ENCODE peak calls at places on chromosomes 1 and 21, in four cellular contexts. One of them, this sample, is unnamed.

GRCh38 chr1:26877326-26877725 is 12.8 kb downstream of the GPN2 start:
- DNase-seq in astrocyte of the spinal cord: no peak
- DNase-seq in T-helper 9 cell: no peak
- DNase-seq in activated T-cell treated with anti-CD3 and anti-CD28 coated beads for 4 hours: no peak
- DNase-seq in this sample: no peak

GRCh38 chr1:41662061-41662655 is 177.7 kb upstream of the EDN2 start:
- DNase-seq in astrocyte of the spinal cord: peak; percentile 74
- DNase-seq in T-helper 9 cell: peak; percentile 60
- DNase-seq in activated T-cell treated with anti-CD3 and anti-CD28 coated beads for 4 hours: peak; percentile 64
- DNase-seq in this sample: peak; percentile 62

GRCh38 chr1:16122916-16123315 is 33.0 kb downstream of the EPHA2 start:
- DNase-seq in astrocyte of the spinal cord: peak; percentile 76
- DNase-seq in T-helper 9 cell: no peak
- DNase-seq in activated T-cell treated with anti-CD3 and anti-CD28 coated beads for 4 hours: peak; percentile 33
- DNase-seq in this sample: no peak

GRCh38 chr21:33229776-33230517 is at the start of gene IFNAR2:
- DNase-seq in astrocyte of the spinal cord: peak; percentile 38
- DNase-seq in T-helper 9 cell: peak; percentile 71
- DNase-seq in activated T-cell treated with anti-CD3 and anti-CD28 coated beads for 4 hours: peak; percentile 72
- DNase-seq in this sample: peak; percentile 72

GRCh38 chr1:200143347-200143746 is 115.8 kb downstream of the NR5A2 start:
- DNase-seq in astrocyte of the spinal cord: no peak
- DNase-seq in T-helper 9 cell: no peak
- DNase-seq in activated T-cell treated with anti-CD3 and anti-CD28 coated beads for 4 hours: no peak
- DNase-seq in this sample: no peak

GRCh38 chr1:49339043-49339442 is 562.4 kb upstream of the BEND5 start:
- DNase-seq in astrocyte of the spinal cord: no peak
- DNase-seq in T-helper 9 cell: no peak
- DNase-seq in activated T-cell treated with anti-CD3 and anti-CD28 coated beads for 4 hours: no peak
- DNase-seq in this sample: no peak

GRCh38 chr1:228465571-228466146 is 21.5 kb upstream of the RNF187 start:
- DNase-seq in astrocyte of the spinal cord: no peak
- DNase-seq in T-helper 9 cell: no peak
- DNase-seq in activated T-cell treated with anti-CD3 and anti-CD28 coated beads for 4 hours: no peak
- DNase-seq in this sample: no peak

GRCh38 chr21:44728716-44729115 is 17.3 kb upstream of the TSPEAR start:
- DNase-seq in astrocyte of the spinal cord: no peak
- DNase-seq in T-helper 9 cell: no peak
- DNase-seq in activated T-cell treated with anti-CD3 and anti-CD28 coated beads for 4 hours: no peak
- DNase-seq in this sample: no peak

GRCh38 chr1:193143285-193143684 is 21.5 kb downstream of the CDC73 start:
- DNase-seq in astrocyte of the spinal cord: peak; percentile 37
- DNase-seq in T-helper 9 cell: no peak
- DNase-seq in activated T-cell treated with anti-CD3 and anti-CD28 coated beads for 4 hours: no peak
- DNase-seq in this sample: no peak

GRCh38 chr1:17636612-17637011 is 97.1 kb downstream of the ARHGEF10L start:
- DNase-seq in astrocyte of the spinal cord: peak; percentile 43
- DNase-seq in T-helper 9 cell: no peak
- DNase-seq in activated T-cell treated with anti-CD3 and anti-CD28 coated beads for 4 hours: no peak
- DNase-seq in this sample: no peak

GRCh38 chr1:77658271-77658670 is 24.2 kb downstream of the ZZZ3 start:
- DNase-seq in astrocyte of the spinal cord: no peak
- DNase-seq in T-helper 9 cell: no peak
- DNase-seq in activated T-cell treated with anti-CD3 and anti-CD28 coated beads for 4 hours: no peak
- DNase-seq in this sample: no peak

GRCh38 chr1:24932284-24932683 is 2.2 kb upstream of the RUNX3 start:
- DNase-seq in astrocyte of the spinal cord: no peak
- DNase-seq in T-helper 9 cell: peak; percentile 59
- DNase-seq in activated T-cell treated with anti-CD3 and anti-CD28 coated beads for 4 hours: peak; percentile 44
- DNase-seq in this sample: peak; percentile 55

GRCh38 chr1:37691497-37692077 is 729 bp upstream of the CDCA8 start:
- DNase-seq in astrocyte of the spinal cord: peak; percentile 22
- DNase-seq in T-helper 9 cell: peak; percentile 12
- DNase-seq in activated T-cell treated with anti-CD3 and anti-CD28 coated beads for 4 hours: no peak
- DNase-seq in this sample: no peak

GRCh38 chr1:184971522-184972265 is 2.6 kb downstream of the NIBAN1 start:
- DNase-seq in astrocyte of the spinal cord: no peak
- DNase-seq in T-helper 9 cell: no peak
- DNase-seq in activated T-cell treated with anti-CD3 and anti-CD28 coated beads for 4 hours: no peak
- DNase-seq in this sample: no peak

This sample was measured in activated effector memory CD4-positive, alpha-beta T cell treated with Interleukin-2 at 50 U/mL for 16 hours.